ENCODE peak calls at places on chromosome 4, in five cellular contexts. M is neural progenitor cell, S is GM23248, N is HCT116, P is OCI-LY7. Q is an unnamed sample.

GRCh38 chr4:108031427-108032083 is 41.9 kb downstream of the HADH start:
- DNase-seq in N (no peak), M (no peak), P (no peak), S (peak), Q (no peak)

GRCh38 chr4:1194028-1194900 is 21.9 kb upstream of the SPON2 start:
- DNase-seq in M (no peak), P (no peak), N (no peak), S (no peak), Q (peak)

GRCh38 chr4:154254999-154255398 is 236.6 kb downstream of the DCHS2 start:
- DNase-seq in N (peak), S (no peak), P (peak), M (no peak), Q (no peak)

GRCh38 chr4:123616970-123617392 is 220.4 kb downstream of the SPRY1 start:
- DNase-seq in N (no peak), M (peak), P (peak), S (peak), Q (peak)

GRCh38 chr4:32161382-32161781 is 1441.2 kb downstream of the PCDH7 start:
- DNase-seq in N (no peak), P (no peak), S (no peak), M (no peak), Q (peak)

GRCh38 chr4:108336076-108336475 is 167.3 kb upstream of the LEF1 start:
- DNase-seq in M (no peak), P (no peak), S (peak), N (no peak), Q (no peak)

GRCh38 chr4:141346144-141346543 is 125.4 kb downstream of the ZNF330 start:
- DNase-seq in M (peak), P (peak), S (peak), N (peak), Q (peak)

GRCh38 chr4:144645102-144645469 is 870 bp upstream of the HHIP start:
- DNase-seq in N (no peak), P (no peak), M (peak), S (no peak), Q (peak)

GRCh38 chr4:85967872-85968271 is 392.0 kb downstream of the MAPK10 start:
- DNase-seq in M (no peak), P (no peak), S (peak), N (no peak), Q (no peak)

GRCh38 chr4:5374994-5375393 is 323.7 kb downstream of the STK32B start:
- DNase-seq in N (no peak), P (no peak), S (no peak), M (no peak), Q (no peak)

GRCh38 chr4:156949373-156949814 is 22.2 kb downstream of the PDGFC start:
- DNase-seq in S (peak), P (no peak), N (no peak), M (no peak), Q (no peak)

GRCh38 chr4:97576955-97577354 is 566.3 kb downstream of the STPG2 start:
- DNase-seq in P (no peak), M (no peak), N (no peak), S (no peak), Q (no peak)

GRCh38 chr4:157045507-157046127 is 30.3 kb upstream of the GLRB start:
- DNase-seq in P (peak), S (peak), M (peak), N (peak), Q (peak)

GRCh38 chr4:38867478-38868054 is at the start of gene FAM114A1:
- DNase-seq in N (no peak), M (peak), P (no peak), S (peak), Q (peak)

GRCh38 chr4:169399976-169400767 is 129.4 kb upstream of the SH3RF1 start:
- DNase-seq in S (peak), M (no peak), P (no peak), N (no peak), Q (no peak)

GRCh38 chr4:98181815-98182214 is 38.5 kb upstream of the STPG2 start:
- DNase-seq in P (no peak), N (no peak), M (no peak), S (peak), Q (peak)

GRCh38 chr4:100539706-100540105 is 21.9 kb upstream of the EMCN start:
- DNase-seq in N (no peak), P (no peak), S (no peak), M (no peak), Q (no peak)

GRCh38 chr4:178306565-178306964 is 864.3 kb upstream of the AGA start:
- DNase-seq in N (no peak), M (no peak), S (no peak), P (no peak), Q (no peak)

GRCh38 chr4:36341936-36342335 is 60.5 kb downstream of the DTHD1 start:
- DNase-seq in M (no peak), S (no peak), P (no peak), N (no peak), Q (no peak)

GRCh38 chr4:152620218-152620617 is 59.6 kb downstream of the TMEM154 start:
- DNase-seq in P (no peak), S (no peak), N (no peak), M (no peak), Q (no peak)

GRCh38 chr4:10078481-10079233 is 37.9 kb downstream of the WDR1 start:
- DNase-seq in P (no peak), N (no peak), S (no peak), M (no peak), Q (no peak)

DNA sequence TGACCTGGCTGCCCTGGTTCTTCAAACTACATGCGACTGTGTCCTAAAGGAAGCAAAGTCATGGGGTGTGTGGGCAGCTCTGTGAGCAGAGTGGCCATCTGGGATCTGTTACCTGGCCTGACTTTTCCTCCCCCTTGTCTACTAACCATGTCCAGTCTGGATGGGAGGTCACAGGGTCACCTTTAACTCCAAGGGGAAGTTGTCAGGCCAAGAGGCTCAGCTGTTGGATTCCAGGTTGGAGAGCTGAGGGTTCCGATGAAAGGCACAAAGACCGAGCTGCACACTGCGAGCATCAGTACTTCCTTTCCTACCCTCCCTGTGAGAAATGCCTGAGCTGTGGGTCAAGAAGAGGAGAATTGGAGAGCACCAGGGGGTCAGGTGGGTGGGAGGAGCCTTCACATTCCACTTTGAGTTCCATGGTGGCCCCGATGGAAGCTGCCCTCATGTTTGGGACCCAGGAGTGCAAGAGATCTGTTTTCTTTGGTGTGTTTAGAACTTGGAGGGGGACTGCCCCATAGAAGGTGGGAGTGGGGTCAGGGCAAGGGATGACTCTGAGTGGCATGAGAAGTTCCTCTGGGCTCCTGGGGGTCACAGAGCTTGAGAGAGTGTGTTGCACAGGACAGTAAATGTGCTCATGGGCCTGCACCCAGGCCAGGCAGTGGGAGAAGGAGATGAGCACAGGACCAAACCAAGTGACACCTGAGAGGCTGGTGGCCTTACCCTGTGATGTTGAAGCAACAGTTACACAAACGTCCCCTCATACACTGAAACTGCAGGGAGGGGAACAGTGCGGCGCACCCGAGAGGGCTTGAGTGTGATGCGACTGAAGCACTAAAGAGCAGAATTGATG is 36.2 kb downstream of the RGS12 start:
- DNase-seq in S (no peak), P (no peak), M (no peak), N (no peak), Q (no peak)
- TF ChIP-seq EZH2phosphoT487 in S (no peak), P (no peak), M (no peak), N (no peak), Q (no peak)

DNA sequence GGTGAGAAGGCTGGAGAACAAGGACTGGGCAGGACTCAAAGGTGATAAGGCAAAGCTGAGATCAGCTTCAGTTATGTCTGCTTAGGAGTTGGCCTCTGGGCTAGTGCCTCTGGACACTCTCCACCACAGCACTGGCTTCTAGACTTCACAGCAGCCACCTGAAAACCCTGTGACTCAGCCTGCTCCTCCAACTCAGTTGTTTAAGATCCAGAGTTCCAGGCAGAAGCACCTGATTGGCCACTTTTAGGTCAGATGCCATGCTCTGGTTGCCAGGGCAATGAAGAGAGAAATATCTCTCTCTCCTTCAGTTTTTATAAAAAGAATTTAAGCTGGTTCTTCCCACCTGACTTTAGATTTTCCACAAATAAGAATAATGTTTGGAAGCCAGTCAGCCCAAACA is 47.9 kb upstream of the BLTP1 start:
- DNase-seq in P (no peak), S (no peak), M (no peak), N (no peak), Q (no peak)
- TF ChIP-seq EZH2phosphoT487 in P (no peak), S (no peak), M (no peak), N (no peak), Q (no peak)

DNA sequence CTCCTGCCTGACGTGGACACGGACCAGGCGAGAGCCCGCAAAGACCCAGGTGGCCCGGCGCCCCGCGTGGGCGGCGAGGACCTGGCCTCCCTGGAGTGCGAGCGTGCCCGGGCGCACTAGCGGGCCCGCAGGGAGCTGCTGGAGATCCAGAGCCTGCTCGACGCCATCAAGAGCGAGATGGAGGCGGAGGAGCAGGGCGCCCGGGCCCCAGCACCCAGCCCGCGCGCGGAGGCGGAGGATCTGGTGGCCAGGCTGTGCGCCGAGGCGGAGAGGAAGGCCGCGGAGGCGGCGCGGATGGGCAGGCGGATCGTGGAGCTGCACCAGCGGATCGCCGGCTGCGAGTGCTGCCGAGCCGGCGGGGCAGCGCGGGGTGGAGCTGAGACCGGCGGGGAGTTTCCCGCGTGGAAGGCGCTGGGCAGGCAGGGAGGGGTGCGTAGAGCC is 18.2 kb downstream of the MRFAP1 start:
- DNase-seq in N (no peak), P (no peak), S (peak), M (peak), Q (peak)
- TF ChIP-seq EZH2phosphoT487 in N (no peak), P (no peak), S (no peak), M (no peak), Q (no peak)

GRCh38 chr4:16686195-16686594 is 212.2 kb downstream of the LDB2 start:
- DNase-seq in S (peak), N (no peak), M (no peak), P (no peak), Q (no peak)
- TF ChIP-seq EZH2phosphoT487 in S (no peak), N (no peak), M (no peak), P (no peak), Q (no peak)

DNA sequence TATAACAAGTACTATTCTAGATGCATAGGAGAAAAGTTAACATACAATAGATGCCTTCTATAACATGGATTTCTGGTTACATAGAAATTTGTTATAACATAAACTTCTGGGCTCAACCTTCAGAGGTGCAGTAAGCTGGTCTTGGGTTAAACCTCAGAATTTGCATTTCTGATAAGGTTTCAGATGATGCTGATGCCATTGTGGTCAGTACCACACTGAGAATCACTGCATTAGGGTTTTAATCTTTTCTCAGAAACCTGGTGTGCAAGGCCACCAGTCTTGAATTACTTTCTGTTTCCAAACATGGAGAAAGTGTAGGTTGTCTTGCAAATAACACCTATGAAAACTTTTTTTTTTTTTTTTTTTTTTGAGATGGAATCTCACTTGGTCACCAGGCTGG is 146.2 kb downstream of the SPOCK3 start:
- DNase-seq in N (no peak), P (no peak), S (no peak), M (no peak), Q (no peak)
- TF ChIP-seq EZH2phosphoT487 in N (no peak), P (no peak), S (no peak), M (no peak), Q (no peak)

DNA sequence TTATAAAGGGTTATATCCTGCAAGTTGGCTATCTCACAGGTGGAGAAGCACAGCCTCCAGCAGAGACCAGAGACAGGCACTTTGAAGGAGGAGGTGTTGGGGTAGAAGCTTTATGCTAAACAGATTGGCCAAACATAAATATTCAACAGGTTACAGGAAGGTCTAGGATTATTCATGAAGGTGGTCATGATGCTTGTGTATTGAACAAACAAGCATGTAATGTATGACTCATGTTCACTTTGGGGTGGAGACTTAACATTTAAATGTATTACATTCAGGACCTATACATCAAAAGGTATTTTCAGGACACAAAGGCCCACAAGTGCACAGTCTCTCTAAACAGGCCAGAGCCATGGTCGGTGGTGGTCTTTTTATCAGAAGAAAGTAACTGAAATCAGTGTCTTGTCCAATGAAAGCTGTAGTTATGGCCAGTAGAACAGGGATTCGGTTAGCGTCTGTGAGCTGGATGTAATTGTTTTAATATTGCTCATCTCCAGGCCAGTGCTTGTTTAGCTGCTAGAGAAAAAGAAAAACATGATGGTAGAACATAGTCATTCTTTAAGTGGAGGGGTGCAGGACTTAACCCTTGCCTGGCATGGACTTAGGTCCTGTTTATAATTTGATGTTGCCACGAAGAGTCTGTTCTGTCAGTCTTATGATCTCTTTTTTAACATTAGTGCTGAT is 555.2 kb upstream of the PCDH10 start:
- DNase-seq in P (no peak), N (no peak), M (no peak), S (no peak), Q (no peak)
- TF ChIP-seq EZH2phosphoT487 in P (no peak), N (no peak), M (no peak), S (no peak), Q (no peak)

GRCh38 chr4:2746891-2747695 is 9.0 kb downstream of the TNIP2 start:
- DNase-seq in S (no peak), M (no peak), P (no peak), N (no peak), Q (no peak)
- TF ChIP-seq EZH2phosphoT487 in S (no peak), M (no peak), P (no peak), N (no peak), Q (no peak)

GRCh38 chr4:92266521-92266920 is 37.2 kb upstream of the GRID2 start:
- DNase-seq in N (no peak), P (no peak), S (no peak), M (no peak), Q (no peak)

GRCh38 chr4:92265798-92266197 is 38.0 kb upstream of the GRID2 start:
- DNase-seq in P (no peak), S (no peak), M (no peak), N (no peak), Q (no peak)

GRCh38 chr4:92268642-92269041 is 35.1 kb upstream of the GRID2 start:
- DNase-seq in S (no peak), N (no peak), P (no peak), M (no peak), Q (no peak)

GRCh38 chr4:92265066-92265465 is 38.7 kb upstream of the GRID2 start:
- DNase-seq in M (no peak), S (no peak), P (no peak), N (no peak), Q (no peak)

GRCh38 chr4:92270908-92271307 is 32.9 kb upstream of the GRID2 start:
- DNase-seq in P (no peak), S (peak), N (peak), M (peak), Q (no peak)
- TF ChIP-seq EZH2phosphoT487 in P (no peak), S (no peak), N (no peak), M (no peak), Q (no peak)

DNA sequence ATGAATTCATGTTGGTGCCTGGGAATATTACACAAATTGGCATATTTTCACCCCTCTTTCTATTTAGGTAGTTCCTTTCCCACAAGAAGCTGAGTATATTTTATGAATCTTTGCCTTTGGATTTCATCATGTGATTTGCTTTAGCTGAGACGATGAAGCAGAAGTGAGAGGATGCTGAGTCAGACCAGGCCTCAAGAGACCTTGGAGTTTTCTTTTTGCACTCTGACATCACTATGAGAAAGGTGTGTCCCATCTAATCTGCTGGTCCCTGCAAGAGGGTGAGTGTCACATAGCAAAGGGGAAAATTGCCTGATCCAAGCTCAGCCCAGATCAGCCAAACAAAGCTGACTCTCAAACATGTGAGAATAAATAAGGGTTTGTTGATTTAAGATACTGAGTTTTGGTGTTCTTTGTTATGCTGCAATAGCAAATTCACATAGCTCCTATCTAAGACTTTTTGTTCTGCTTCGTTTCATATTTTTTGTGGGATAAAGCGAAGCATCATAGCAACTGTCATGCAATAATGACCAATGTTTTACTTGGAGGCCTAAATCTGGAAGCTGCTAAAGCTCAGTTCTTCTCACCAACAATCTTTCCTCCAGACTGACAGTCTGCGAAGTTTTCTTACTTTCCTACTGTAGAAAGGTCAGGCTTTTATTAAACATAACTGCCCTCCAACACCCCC is 176.9 kb downstream of the PDHA2 start:
- DNase-seq in S (no peak), N (no peak), M (no peak), P (no peak), Q (peak)
- TF ChIP-seq EZH2phosphoT487 in S (no peak), N (no peak), M (no peak), P (no peak), Q (no peak)

DNA sequence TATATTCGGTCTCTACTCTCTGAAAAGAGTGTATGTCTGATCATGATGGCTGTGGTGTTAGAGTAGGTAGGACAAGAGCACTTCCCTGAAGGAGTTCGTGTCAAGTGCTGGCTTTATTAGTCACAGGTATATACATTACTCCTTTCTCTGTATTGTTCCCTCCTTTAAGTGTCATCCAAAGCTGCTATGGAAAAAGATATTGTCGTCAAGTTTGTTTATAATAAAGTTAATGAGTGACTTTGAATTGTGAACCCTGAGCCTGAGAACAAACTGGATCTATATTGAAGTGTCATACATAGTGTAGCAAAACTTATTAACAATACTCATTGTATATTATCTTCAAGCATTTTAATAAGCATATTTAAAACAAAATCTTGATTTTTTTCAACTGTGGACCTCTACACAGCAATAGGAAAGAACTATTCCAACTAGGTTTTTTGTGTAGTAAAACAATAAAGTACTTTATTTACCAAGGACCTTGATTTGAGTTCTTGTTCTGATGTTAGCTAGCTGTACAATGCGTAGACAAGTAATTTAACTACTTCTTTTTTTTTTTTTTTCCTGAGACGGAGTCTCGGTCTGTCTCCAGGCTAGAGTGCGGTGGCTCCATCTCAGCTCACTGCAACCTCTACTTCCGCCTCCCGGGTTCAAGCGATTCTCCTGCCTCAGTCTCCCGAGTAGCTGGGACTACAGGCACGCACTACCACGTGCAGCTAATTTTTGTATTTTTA is 177.7 kb downstream of the RAPGEF2 start:
- DNase-seq in M (no peak), S (no peak), N (no peak), P (no peak), Q (peak)
- TF ChIP-seq EZH2phosphoT487 in M (no peak), S (no peak), N (no peak), P (no peak), Q (no peak)

Q was measured in hepatocyte.